ENCODE peak calls at places on chromosomes 1 and 21, in four cellular contexts. S, O, U and D are unnamed samples.

GRCh38 chr1:119637719-119638118 is 10.3 kb downstream of the ZNF697 start:
- DNase-seq in O (no peak), S (no peak), U (no peak), D (no peak)

GRCh38 chr1:119068427-119068826 is 72.0 kb downstream of the WARS2 start:
- DNase-seq in U (no peak), O (no peak), S (no peak), D (no peak)

GRCh38 chr21:14581902-14582457 is 35.9 kb upstream of the SAMSN1 start:
- DNase-seq in U (no peak), O (no peak), S (no peak), D (no peak)

GRCh38 chr1:51612349-51612982 is 4.4 kb upstream of the OSBPL9 start:
- DNase-seq in U (no peak), O (no peak), S (no peak), D (no peak)

GRCh38 chr1:184456189-184456588 is 69.4 kb downstream of the C1orf21 start:
- DNase-seq in S (no peak), U (no peak), O (no peak), D (no peak)

GRCh38 chr1:46772571-46772970 is 26.3 kb upstream of the CYP4B1 start:
- DNase-seq in O (no peak), S (no peak), U (no peak), D (no peak)

GRCh38 chr1:153560241-153560640 is 5.4 kb downstream of the S100A2 start:
- DNase-seq in O (no peak), U (no peak), S (no peak), D (no peak)

GRCh38 chr1:209537336-209538114 is 46.0 kb upstream of the CAMK1G start:
- DNase-seq in U (no peak), O (no peak), S (no peak), D (no peak)

GRCh38 chr1:89802036-89802435 is 18.8 kb upstream of the LRRC8D start:
- DNase-seq in S (no peak), U (no peak), O (no peak), D (no peak)

GRCh38 chr1:17028662-17029188 is 17.0 kb upstream of the ATP13A2 start:
- DNase-seq in O (no peak), U (no peak), S (no peak), D (no peak)

GRCh38 chr1:247111636-247112478 is 7.7 kb upstream of the ZNF669 start:
- DNase-seq in U (no peak), O (peak), S (no peak), D (peak)

GRCh38 chr1:57421366-57421765 is 2.5 kb downstream of the DAB1 start:
- DNase-seq in U (no peak), O (no peak), S (no peak), D (no peak)